ENCODE peak calls at places on chromosomes 4 and X, in eight cellular contexts. K is cardiac muscle cell, H is endodermal cell, T is tibial nerve, Q is astrocyte of the spinal cord, V is A549, B is heart left ventricle, C is epithelial cell of esophagus. L is an unnamed sample.

GRCh38 chrX:118508690-118509089 is 13.1 kb downstream of the DOCK11 start:
- DNase-seq in K (no peak), H (no peak), T (no peak), Q (no peak), V (no peak), B (no peak), C (no peak), L (no peak)

GRCh38 chr4:8115916-8116315 is 42.7 kb downstream of the ABLIM2 start:
- DNase-seq in K (no peak), H (no peak), T (no peak), Q (no peak), V (no peak), B (no peak), C (no peak), L (no peak)

GRCh38 chr4:102541708-102542107 is 40.5 kb downstream of the NFKB1 start:
- DNase-seq in K (peak), H (peak), T (no peak), Q (no peak), V (peak), B (no peak), C (peak), L (no peak)

GRCh38 chrX:106928227-106928626 is 8.0 kb downstream of the CLDN2 start:
- DNase-seq in K (no peak), H (no peak), T (no peak), Q (no peak), V (no peak), B (no peak), C (no peak), L (no peak)

GRCh38 chrX:129798888-129799287 is 19.1 kb downstream of the SASH3 start:
- DNase-seq in K (no peak), H (no peak), T (no peak), Q (no peak), V (no peak), B (no peak), C (peak), L (no peak)

GRCh38 chr4:180398564-180398963 is 1844.6 kb upstream of the TENM3 start:
- DNase-seq in K (no peak), H (no peak), T (no peak), Q (no peak), V (no peak), B (no peak), C (no peak), L (no peak)

GRCh38 chrX:131577999-131578734 is 34.3 kb downstream of the OR13H1 start:
- DNase-seq in K (peak), H (no peak), T (no peak), Q (no peak), V (peak), B (no peak), C (no peak), L (no peak)

GRCh38 chrX:34559325-34559724 is 97.8 kb downstream of the TMEM47 start:
- DNase-seq in K (no peak), H (peak), T (no peak), Q (peak), V (peak), B (no peak), C (peak), L (no peak)

GRCh38 chrX:38561951-38562719 is 793 bp downstream of the TSPAN7 start:
- DNase-seq in K (peak), H (peak), T (no peak), Q (no peak), V (no peak), B (peak), C (no peak), L (no peak)

GRCh38 chr4:164304240-164304639 is 449.7 kb upstream of the SMIM31 start:
- DNase-seq in K (no peak), H (no peak), T (no peak), Q (no peak), V (no peak), B (no peak), C (peak), L (no peak)

GRCh38 chr4:123555500-123556273 is 159.1 kb downstream of the SPRY1 start:
- DNase-seq in K (peak), H (no peak), T (peak), Q (peak), V (peak), B (peak), C (peak), L (peak)

GRCh38 chr4:83606435-83606834 is 70.5 kb downstream of the GPAT3 start:
- DNase-seq in K (no peak), H (no peak), T (no peak), Q (no peak), V (no peak), B (no peak), C (no peak), L (no peak)

GRCh38 chr4:7391637-7392437 is 42.9 kb downstream of the PSAPL1 start:
- DNase-seq in K (no peak), H (peak), T (no peak), Q (no peak), V (no peak), B (no peak), C (no peak), L (no peak)

GRCh38 chr4:107379054-107379869 is 340.8 kb downstream of the PAPSS1 start:
- DNase-seq in K (peak), H (no peak), T (no peak), Q (peak), V (no peak), B (no peak), C (peak), L (peak)

GRCh38 chr4:98222306-98222705 is 38.9 kb upstream of the RAP1GDS1 start:
- DNase-seq in K (no peak), H (no peak), T (no peak), Q (no peak), V (no peak), B (no peak), C (no peak), L (no peak)

GRCh38 chr4:16843831-16844508 is 54.5 kb downstream of the LDB2 start:
- DNase-seq in K (no peak), H (no peak), T (no peak), Q (peak), V (no peak), B (no peak), C (no peak), L (peak)

GRCh38 chr4:134243742-134244713 is 42.4 kb upstream of the PABPC4L start:
- DNase-seq in K (no peak), H (peak), T (no peak), Q (no peak), V (no peak), B (no peak), C (no peak), L (no peak)

GRCh38 chr4:7266525-7267292 is 74.4 kb downstream of the SORCS2 start:
- DNase-seq in K (no peak), H (peak), T (no peak), Q (peak), V (peak), B (no peak), C (peak), L (peak)

GRCh38 chr4:58760737-58761136 is 1650.6 kb upstream of the IGFBP7 start:
- DNase-seq in K (no peak), H (no peak), T (no peak), Q (no peak), V (peak), B (no peak), C (no peak), L (no peak)

GRCh38 chr4:40662962-40663604 is 33.4 kb upstream of the RBM47 start:
- DNase-seq in K (no peak), H (no peak), T (no peak), Q (peak), V (peak), B (no peak), C (peak), L (peak)

GRCh38 chr4:163113921-163114703 is 52.6 kb downstream of the NAF1 start:
- DNase-seq in K (no peak), H (no peak), T (no peak), Q (no peak), V (no peak), B (no peak), C (no peak), L (peak)

GRCh38 chr4:6290769-6291547 is 21.3 kb downstream of the WFS1 start:
- DNase-seq in K (no peak), H (no peak), T (no peak), Q (no peak), V (no peak), B (no peak), C (no peak), L (no peak)

GRCh38 chr4:181968371-181968770 is 274.8 kb upstream of the TENM3 start:
- DNase-seq in K (no peak), H (no peak), T (no peak), Q (peak), V (no peak), B (no peak), C (peak), L (peak)

GRCh38 chrX:46034868-46035267 is 510.4 kb downstream of the ZNF674 start:
- DNase-seq in K (no peak), H (no peak), T (no peak), Q (no peak), V (no peak), B (no peak), C (no peak), L (no peak)

GRCh38 chrX:24435038-24435437 is 30.0 kb upstream of the PDK3 start:
- DNase-seq in K (no peak), H (no peak), T (no peak), Q (no peak), V (no peak), B (no peak), C (no peak), L (no peak)

GRCh38 chrX:132489256-132490085 is 633 bp upstream of the MBNL3 start:
- DNase-seq in K (peak), H (peak), T (peak), Q (peak), V (peak), B (peak), C (peak), L (no peak)

GRCh38 chrX:71128915-71129765 is 10.7 kb downstream of the MED12 start:
- DNase-seq in K (peak), H (peak), T (peak), Q (peak), V (peak), B (peak), C (peak), L (peak)

GRCh38 chrX:11588097-11588496 is 77.6 kb downstream of the ARHGAP6 start:
- DNase-seq in K (no peak), H (no peak), T (no peak), Q (no peak), V (no peak), B (no peak), C (no peak), L (no peak)

GRCh38 chr4:85274955-85275354 is 200.0 kb upstream of the ARHGAP24 start:
- DNase-seq in K (no peak), H (no peak), T (no peak), Q (no peak), V (no peak), B (no peak), C (no peak), L (no peak)
- TF ChIP-seq CTCF in K (no peak), H (no peak), T (no peak), Q (no peak), V (no peak), B (no peak), C (no peak), L (no peak)

GRCh38 chr4:1215347-1216075 is 33.4 kb downstream of the CTBP1 start:
- DNase-seq in K (no peak), H (no peak), T (peak), Q (no peak), V (no peak), B (no peak), C (no peak), L (no peak)
- H3K4me3 ChIP-seq in K (no peak), H (no peak), T (no peak), Q (no peak), V (no peak), B (no peak), C (no peak), L (no peak)

GRCh38 chr4:68176500-68176899 is 46.8 kb upstream of the TMPRSS11F start:
- DNase-seq in K (no peak), H (no peak), T (no peak), Q (no peak), V (no peak), B (no peak), C (peak), L (no peak)
- TF ChIP-seq CTCF in K (no peak), H (no peak), T (no peak), Q (no peak), V (no peak), B (no peak), C (no peak), L (peak)

DNA sequence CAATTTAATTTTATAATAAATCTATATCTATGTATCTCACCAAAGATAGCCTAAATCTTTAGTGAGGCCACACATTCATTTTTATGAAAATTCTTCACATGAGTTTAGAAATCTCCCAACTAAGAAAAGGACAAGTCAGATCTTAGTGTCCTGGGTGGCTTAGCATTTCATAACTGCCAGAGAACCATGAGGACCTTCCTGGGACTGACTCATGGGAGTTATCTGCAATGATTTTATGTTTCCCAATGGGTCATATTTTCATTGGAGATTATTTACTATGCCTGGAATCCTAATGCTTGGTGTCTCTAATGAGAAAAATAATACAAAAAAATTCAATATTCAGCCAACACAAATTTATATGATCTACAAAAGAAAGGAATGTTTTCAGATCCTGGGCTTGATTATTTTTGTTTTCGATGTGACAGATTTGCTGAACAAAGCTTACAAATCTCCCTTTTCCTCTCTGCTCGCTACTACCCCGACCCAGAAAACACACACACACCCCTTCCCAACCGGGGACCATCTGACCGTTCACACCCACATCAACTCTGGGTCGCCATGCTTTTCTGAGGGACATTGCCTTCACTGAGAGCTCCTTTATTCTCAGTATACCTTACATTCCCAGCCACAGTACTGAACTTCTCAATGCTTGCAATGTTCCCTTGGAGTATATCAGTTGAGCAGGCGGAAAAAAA is 40.2 kb downstream of the SORBS2 start:
- DNase-seq in K (no peak), H (no peak), T (no peak), Q (no peak), V (no peak), B (no peak), C (peak), L (no peak)
- H3K4me3 ChIP-seq in K (peak), H (no peak), T (peak), Q (no peak), V (no peak), B (no peak), C (no peak), L (no peak)

DNA sequence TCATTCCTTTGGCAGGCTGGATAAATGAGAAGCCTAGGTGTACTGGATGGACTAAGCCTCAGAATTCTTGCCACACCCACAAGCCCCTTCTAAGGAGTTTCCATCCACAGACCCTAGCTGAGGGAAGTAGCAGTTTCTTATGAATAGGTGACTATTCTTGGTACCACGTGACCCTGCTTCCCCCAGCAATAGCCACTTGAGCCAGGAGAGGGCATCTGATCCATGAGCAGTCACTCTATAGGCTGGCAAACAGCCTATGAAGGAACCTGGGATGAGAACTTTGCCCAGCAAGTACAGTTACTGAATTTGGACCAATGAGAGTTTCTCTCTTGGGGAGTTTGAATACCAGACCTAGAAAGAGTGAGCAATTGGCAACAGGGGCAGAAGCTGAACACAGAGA is 84.0 kb downstream of the RTL9 start:
- DNase-seq in K (peak), H (peak), T (no peak), Q (peak), V (peak), B (no peak), C (peak), L (no peak)
- TF ChIP-seq CTCF in K (peak), H (peak), T (no peak), Q (peak), V (no peak), B (no peak), C (peak), L (peak)

L was measured in astrocyte of the cerebellum.